ENCODE peak calls at places on chromosome 20, in six cellular contexts. X is left ventricle myocardium inferior, Q is transverse colon, E is fibroblast of lung, K is astrocyte of the spinal cord, O is breast epithelium. T is an unnamed sample.

GRCh38 chr20:35490736-35491181 is 35.4 kb downstream of the CEP250 start:
- DNase-seq in X (no peak), Q (peak), E (no peak), K (no peak), O (no peak), T (no peak)

GRCh38 chr20:18360601-18361000 is 72.3 kb downstream of the ZNF133 start:
- DNase-seq in X (no peak), Q (no peak), E (no peak), K (no peak), O (no peak), T (no peak)

GRCh38 chr20:34632870-34633452 is 43.9 kb downstream of the PIGU start:
- DNase-seq in X (no peak), Q (peak), E (no peak), K (no peak), O (no peak), T (no peak)

GRCh38 chr20:58722877-58723627 is 30.5 kb downstream of the NPEPL1 start:
- DNase-seq in X (no peak), Q (no peak), E (no peak), K (no peak), O (peak), T (no peak)

GRCh38 chr20:40652426-40652825 is 36.6 kb downstream of the MAFB start:
- DNase-seq in X (no peak), Q (no peak), E (no peak), K (peak), O (no peak), T (no peak)

GRCh38 chr20:16942702-16943101 is 194.5 kb downstream of the OTOR start:
- DNase-seq in X (no peak), Q (no peak), E (peak), K (no peak), O (no peak), T (no peak)

GRCh38 chr20:59151820-59152219 is 11.8 kb upstream of the ZNF831 start:
- DNase-seq in X (no peak), Q (no peak), E (no peak), K (no peak), O (no peak), T (no peak)

GRCh38 chr20:22339091-22339881 is 245.1 kb downstream of the FOXA2 start:
- DNase-seq in X (no peak), Q (peak), E (peak), K (peak), O (no peak), T (no peak)

GRCh38 chr20:53550590-53551187 is 43.0 kb downstream of the ZNF217 start:
- DNase-seq in X (no peak), Q (no peak), E (no peak), K (no peak), O (no peak), T (no peak)

GRCh38 chr20:40019510-40019909 is 669.5 kb downstream of the MAFB start:
- DNase-seq in X (no peak), Q (no peak), E (no peak), K (no peak), O (no peak), T (no peak)

GRCh38 chr20:32480361-32481199 is 104.6 kb downstream of the NOL4L start:
- DNase-seq in X (peak), Q (no peak), E (no peak), K (peak), O (no peak), T (no peak)

GRCh38 chr20:5918856-5919633 is 31.3 kb downstream of the TRMT6 start:
- DNase-seq in X (no peak), Q (no peak), E (peak), K (peak), O (no peak), T (no peak)

GRCh38 chr20:35302421-35303335 is 10.5 kb upstream of the FAM83C start:
- DNase-seq in X (no peak), Q (no peak), E (peak), K (peak), O (no peak), T (no peak)

GRCh38 chr20:24146231-24146634 is 157.7 kb upstream of the GGTLC1 start:
- DNase-seq in X (no peak), Q (no peak), E (no peak), K (no peak), O (no peak), T (no peak)

GRCh38 chr20:25339608-25340007 is 51.0 kb downstream of the ABHD12 start:
- DNase-seq in X (no peak), Q (peak), E (no peak), K (no peak), O (no peak), T (no peak)

GRCh38 chr20:19830351-19830750 is 72.3 kb downstream of the RIN2 start:
- DNase-seq in X (no peak), Q (no peak), E (no peak), K (no peak), O (no peak), T (no peak)

GRCh38 chr20:33541797-33542196 is 51.9 kb downstream of the CBFA2T2 start:
- DNase-seq in X (no peak), Q (no peak), E (no peak), K (no peak), O (no peak), T (no peak)

GRCh38 chr20:16530201-16530681 is 43.0 kb downstream of the KIF16B start:
- DNase-seq in X (no peak), Q (peak), E (peak), K (peak), O (no peak), T (no peak)

GRCh38 chr20:21513881-21514540 is at the start of gene NKX2-2:
- DNase-seq in X (no peak), Q (no peak), E (no peak), K (no peak), O (no peak), T (no peak)

GRCh38 chr20:52410746-52411317 is 219.3 kb upstream of the ZFP64 start:
- DNase-seq in X (no peak), Q (no peak), E (no peak), K (no peak), O (no peak), T (no peak)

GRCh38 chr20:36311854-36312723 is 6.0 kb downstream of the DLGAP4 start:
- DNase-seq in X (no peak), Q (no peak), E (no peak), K (no peak), O (no peak), T (no peak)

GRCh38 chr20:51562334-51563140 is 20.0 kb upstream of the NFATC2 start:
- DNase-seq in X (peak), Q (peak), E (peak), K (peak), O (peak), T (peak)

GRCh38 chr20:32162367-32162766 is 45.2 kb downstream of the PLAGL2 start:
- DNase-seq in X (no peak), Q (no peak), E (no peak), K (no peak), O (no peak), T (no peak)

GRCh38 chr20:32034581-32035397 is 17.3 kb upstream of the HCK start:
- DNase-seq in X (no peak), Q (no peak), E (no peak), K (no peak), O (no peak), T (no peak)

GRCh38 chr20:18692453-18692852 is 104.6 kb downstream of the DTD1 start:
- DNase-seq in X (no peak), Q (no peak), E (peak), K (no peak), O (no peak), T (no peak)

GRCh38 chr20:53606364-53606985 is 12.8 kb upstream of the ZNF217 start:
- DNase-seq in X (no peak), Q (no peak), E (peak), K (peak), O (peak), T (no peak)

GRCh38 chr20:23874747-23875146 is 4.8 kb downstream of the CST5 start:
- DNase-seq in X (no peak), Q (no peak), E (no peak), K (no peak), O (no peak), T (no peak)

GRCh38 chr20:8812818-8813217 is 256.1 kb upstream of the PLCB4 start:
- DNase-seq in X (peak), Q (no peak), E (no peak), K (no peak), O (no peak), T (no peak)

GRCh38 chr20:51417745-51418529 is 124.6 kb downstream of the NFATC2 start:
- DNase-seq in X (no peak), Q (no peak), E (no peak), K (no peak), O (no peak), T (no peak)

GRCh38 chr20:18984238-18985200 is 170.9 kb downstream of the SCP2D1 start:
- DNase-seq in X (no peak), Q (no peak), E (no peak), K (no peak), O (no peak), T (no peak)

DNA sequence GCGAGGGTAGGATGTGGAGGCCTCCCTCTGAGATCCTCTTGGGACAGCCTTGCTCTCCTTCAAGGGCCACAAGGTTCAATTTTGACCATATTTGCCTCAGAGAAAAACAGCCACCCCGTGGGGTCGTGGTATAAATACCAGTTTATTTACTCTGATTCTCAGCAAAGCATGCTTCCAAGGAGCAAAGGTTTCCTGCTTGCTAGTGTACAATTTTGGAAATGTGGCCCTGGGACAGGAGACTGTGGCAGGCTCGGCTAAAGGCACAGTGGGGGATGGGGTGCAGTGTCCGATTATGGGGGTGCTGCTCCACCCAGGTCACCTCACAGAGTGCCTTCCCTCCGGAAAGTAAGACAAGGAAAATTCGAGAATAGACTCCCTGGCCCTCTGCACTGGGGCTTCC is 31.1 kb downstream of the RBM38 start:
- DNase-seq in X (no peak), Q (no peak), E (no peak), K (no peak), O (no peak), T (no peak)
- TF ChIP-seq CTCF in X (no peak), Q (no peak), E (no peak), K (no peak), O (no peak), T (no peak)

GRCh38 chr20:2756056-2756611 is 44.3 kb downstream of the CPXM1 start:
- DNase-seq in X (no peak), Q (no peak), E (peak), K (peak), O (no peak), T (no peak)
- TF ChIP-seq CTCF in X (peak), Q (peak), E (peak), K (peak), O (peak), T (no peak)

GRCh38 chr20:38651154-38651553 is 49.5 kb downstream of the ARHGAP40 start:
- DNase-seq in X (no peak), Q (no peak), E (no peak), K (no peak), O (no peak), T (no peak)

GRCh38 chr20:38645980-38646858 is 44.6 kb downstream of the ARHGAP40 start:
- DNase-seq in X (peak), Q (peak), E (peak), K (peak), O (no peak), T (peak)

GRCh38 chr20:38650010-38650409 is 48.4 kb downstream of the ARHGAP40 start:
- DNase-seq in X (no peak), Q (no peak), E (no peak), K (no peak), O (no peak), T (no peak)

GRCh38 chr20:38651562-38651961 is 50.0 kb downstream of the ARHGAP40 start:
- DNase-seq in X (no peak), Q (no peak), E (no peak), K (no peak), O (no peak), T (no peak)

DNA sequence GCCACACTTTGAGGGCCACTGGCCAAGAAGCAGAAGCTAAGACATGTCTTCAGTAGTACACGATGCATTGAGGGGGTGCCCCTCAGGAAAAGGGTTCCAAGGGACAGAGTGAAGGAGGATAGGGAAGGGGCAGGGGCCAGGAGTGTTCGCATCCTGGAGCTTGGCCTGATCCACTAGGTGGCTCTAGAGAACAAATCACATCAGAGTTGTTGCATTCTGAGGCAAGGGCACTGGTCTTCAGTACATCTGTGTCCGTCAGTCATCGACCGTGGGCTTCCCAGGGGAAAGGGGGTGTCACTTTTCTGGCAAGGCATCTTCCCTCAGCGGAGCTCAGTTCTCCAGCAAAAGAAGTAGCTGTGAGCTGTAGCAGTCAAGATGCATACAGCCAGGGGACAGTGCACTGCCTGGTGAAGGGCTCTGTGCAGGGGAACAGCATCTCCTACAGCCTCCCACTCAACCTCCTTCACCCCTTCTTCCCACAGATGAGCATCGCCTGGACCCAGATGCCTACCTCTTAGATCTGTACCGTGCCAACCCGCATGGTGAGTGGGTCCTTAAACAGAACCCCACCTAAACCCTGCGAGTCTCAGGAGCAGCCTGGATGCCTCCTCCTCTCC is 47.8 kb downstream of the ARHGAP40 start:
- DNase-seq in X (no peak), Q (no peak), E (peak), K (no peak), O (no peak), T (no peak)
- TF ChIP-seq CTCF in X (peak), Q (no peak), E (peak), K (peak), O (no peak), T (no peak)

GRCh38 chr20:63377256-63378114 is 16.3 kb upstream of the CHRNA4 start:
- DNase-seq in X (no peak), Q (no peak), E (peak), K (no peak), O (no peak), T (no peak)
- TF ChIP-seq CTCF in X (no peak), Q (no peak), E (no peak), K (no peak), O (no peak), T (no peak)

GRCh38 chr20:44461142-44461802 is 14.4 kb upstream of the TTPAL start:
- DNase-seq in X (no peak), Q (peak), E (no peak), K (no peak), O (no peak), T (no peak)
- TF ChIP-seq CTCF in X (no peak), Q (no peak), E (no peak), K (no peak), O (no peak), T (no peak)

DNA sequence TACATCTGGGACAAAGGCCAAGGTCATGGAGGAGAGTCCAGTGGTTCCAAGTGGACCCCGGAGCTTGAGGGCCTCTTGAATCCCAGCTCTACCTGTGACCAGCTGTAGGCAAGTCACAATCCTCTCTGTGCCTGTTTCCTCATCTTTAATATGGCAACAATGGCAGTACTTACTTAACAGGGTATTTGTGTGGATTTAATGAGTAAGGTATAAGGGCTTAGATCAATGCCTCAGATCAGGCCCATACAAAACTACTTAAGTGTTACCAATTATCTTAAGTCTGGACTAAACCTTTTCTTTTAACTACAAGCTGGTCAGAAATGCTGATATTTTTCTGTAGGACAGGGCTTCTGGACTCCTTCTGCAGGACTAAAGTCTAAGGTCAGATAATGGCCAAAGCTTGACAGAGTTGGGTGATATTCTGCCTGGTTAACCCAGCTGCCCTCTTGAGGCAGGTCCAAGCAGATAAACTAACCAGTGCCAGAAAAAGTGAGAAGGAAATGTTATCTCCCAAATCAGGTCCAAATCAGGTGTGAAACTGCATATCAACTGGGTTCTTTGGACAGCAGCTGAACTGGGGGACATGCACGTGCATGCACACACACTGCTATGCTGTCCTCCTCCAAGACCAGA is 2.2 kb downstream of the SULF2 start:
- DNase-seq in X (no peak), Q (no peak), E (no peak), K (no peak), O (no peak), T (no peak)
- TF ChIP-seq CTCF in X (peak), Q (no peak), E (no peak), K (no peak), O (no peak), T (no peak)

DNA sequence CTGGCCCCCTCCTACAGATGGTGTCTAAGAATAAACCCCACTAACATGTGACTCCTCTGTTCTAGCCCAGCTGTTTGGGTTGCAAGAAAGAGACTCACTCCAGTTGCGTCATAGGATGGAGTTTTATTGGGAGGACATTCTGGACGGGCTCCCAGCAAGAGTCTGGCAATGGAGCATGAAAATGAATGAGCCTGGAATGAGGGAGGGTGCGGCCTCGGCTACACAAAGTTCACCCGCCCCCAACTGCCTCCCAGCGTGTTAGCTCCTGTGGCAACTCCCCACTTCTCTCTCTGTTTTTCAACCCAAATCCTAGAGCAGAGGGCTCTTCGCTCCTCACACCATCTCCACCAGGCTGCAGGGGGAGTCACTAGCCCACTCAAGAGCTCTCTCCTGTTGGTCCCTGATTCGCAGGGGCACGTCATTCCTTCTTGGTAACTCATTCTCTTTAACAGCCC is 5.1 kb upstream of the ADAM33 start:
- DNase-seq in X (peak), Q (peak), E (peak), K (peak), O (no peak), T (peak)
- TF ChIP-seq CTCF in X (no peak), Q (no peak), E (peak), K (peak), O (no peak), T (no peak)